ENCODE peak calls at places on chromosome 18, in eight cellular contexts. One of them, this sample, is unnamed.

GRCh38 chr18:25453556-25454269 is 101.7 kb upstream of the ZNF521 start:
- DNase-seq in pancreas: no peak
- DNase-seq in A549: no peak
- DNase-seq in MM.1S: no peak
- DNase-seq in esophagus squamous epithelium: no peak
- DNase-seq in lung: no peak
- DNase-seq in fibroblast of lung: peak; percentile 62
- DNase-seq in WERI-Rb-1: no peak
- DNase-seq in this sample: no peak

GRCh38 chr18:36503477-36503876 is 206.0 kb downstream of the FHOD3 start:
- DNase-seq in pancreas: no peak
- DNase-seq in A549: no peak
- DNase-seq in MM.1S: no peak
- DNase-seq in esophagus squamous epithelium: no peak
- DNase-seq in lung: no peak
- DNase-seq in fibroblast of lung: no peak
- DNase-seq in WERI-Rb-1: no peak
- DNase-seq in this sample: no peak

GRCh38 chr18:30713299-30713698 is 329.2 kb downstream of the DSC3 start:
- DNase-seq in pancreas: no peak
- DNase-seq in A549: no peak
- DNase-seq in MM.1S: no peak
- DNase-seq in esophagus squamous epithelium: no peak
- DNase-seq in lung: no peak
- DNase-seq in fibroblast of lung: no peak
- DNase-seq in WERI-Rb-1: no peak
- DNase-seq in this sample: no peak

GRCh38 chr18:4068552-4069158 is 386.5 kb downstream of the DLGAP1 start:
- DNase-seq in pancreas: no peak
- DNase-seq in A549: peak; percentile 30
- DNase-seq in MM.1S: peak; percentile 52
- DNase-seq in esophagus squamous epithelium: no peak
- DNase-seq in lung: no peak
- DNase-seq in fibroblast of lung: peak; percentile 56
- DNase-seq in WERI-Rb-1: peak; percentile 30
- DNase-seq in this sample: peak; percentile 56

GRCh38 chr18:48844271-48844670 is 106.5 kb downstream of the SMAD7 start:
- DNase-seq in pancreas: no peak
- DNase-seq in A549: no peak
- DNase-seq in MM.1S: no peak
- DNase-seq in esophagus squamous epithelium: no peak
- DNase-seq in lung: no peak
- DNase-seq in fibroblast of lung: no peak
- DNase-seq in WERI-Rb-1: no peak
- DNase-seq in this sample: no peak

GRCh38 chr18:76801567-76802505 is 20.5 kb upstream of the ZNF236 start:
- DNase-seq in pancreas: peak; percentile 29
- DNase-seq in A549: peak; percentile 70
- DNase-seq in MM.1S: peak; percentile 58
- DNase-seq in esophagus squamous epithelium: no peak
- DNase-seq in lung: peak; percentile 55
- DNase-seq in fibroblast of lung: peak; percentile 40
- DNase-seq in WERI-Rb-1: peak; percentile 73
- DNase-seq in this sample: peak; percentile 27

GRCh38 chr18:2889761-2890192 is 43.0 kb downstream of the EMILIN2 start:
- DNase-seq in pancreas: no peak
- DNase-seq in A549: no peak
- DNase-seq in MM.1S: no peak
- DNase-seq in esophagus squamous epithelium: no peak
- DNase-seq in lung: no peak
- DNase-seq in fibroblast of lung: no peak
- DNase-seq in WERI-Rb-1: no peak
- DNase-seq in this sample: no peak

GRCh38 chr18:45687617-45688016 is 36.4 kb upstream of the SLC14A1 start:
- DNase-seq in pancreas: no peak
- DNase-seq in A549: no peak
- DNase-seq in MM.1S: peak; percentile 43
- DNase-seq in esophagus squamous epithelium: no peak
- DNase-seq in lung: no peak
- DNase-seq in fibroblast of lung: no peak
- DNase-seq in WERI-Rb-1: no peak
- DNase-seq in this sample: no peak

GRCh38 chr18:76363451-76364120 is 131.5 kb downstream of the ZNF516 start:
- DNase-seq in pancreas: no peak
- DNase-seq in A549: no peak
- DNase-seq in MM.1S: no peak
- DNase-seq in esophagus squamous epithelium: no peak
- DNase-seq in lung: no peak
- DNase-seq in fibroblast of lung: peak; percentile 55
- DNase-seq in WERI-Rb-1: no peak
- DNase-seq in this sample: no peak

GRCh38 chr18:59851784-59852399 is 47.9 kb upstream of the PMAIP1 start:
- DNase-seq in pancreas: no peak
- DNase-seq in A549: no peak
- DNase-seq in MM.1S: no peak
- DNase-seq in esophagus squamous epithelium: no peak
- DNase-seq in lung: no peak
- DNase-seq in fibroblast of lung: no peak
- DNase-seq in WERI-Rb-1: no peak
- DNase-seq in this sample: no peak

GRCh38 chr18:25350561-25351201 is 1.3 kb downstream of the ZNF521 start:
- DNase-seq in pancreas: no peak
- DNase-seq in A549: no peak
- DNase-seq in MM.1S: peak; percentile 84
- DNase-seq in esophagus squamous epithelium: no peak
- DNase-seq in lung: no peak
- DNase-seq in fibroblast of lung: peak; percentile 61
- DNase-seq in WERI-Rb-1: peak; percentile 9
- DNase-seq in this sample: no peak

GRCh38 chr18:25329783-25330182 is 22.2 kb downstream of the ZNF521 start:
- DNase-seq in pancreas: no peak
- DNase-seq in A549: no peak
- DNase-seq in MM.1S: no peak
- DNase-seq in esophagus squamous epithelium: no peak
- DNase-seq in lung: no peak
- DNase-seq in fibroblast of lung: no peak
- DNase-seq in WERI-Rb-1: no peak
- DNase-seq in this sample: no peak

GRCh38 chr18:60675801-60676200 is 303.2 kb upstream of the MC4R start:
- DNase-seq in pancreas: peak; percentile 41
- DNase-seq in A549: no peak
- DNase-seq in MM.1S: no peak
- DNase-seq in esophagus squamous epithelium: no peak
- DNase-seq in lung: no peak
- DNase-seq in fibroblast of lung: no peak
- DNase-seq in WERI-Rb-1: no peak
- DNase-seq in this sample: no peak

GRCh38 chr18:79853993-79854364 is 56.2 kb downstream of the KCNG2 start:
- DNase-seq in pancreas: no peak
- DNase-seq in A549: no peak
- DNase-seq in MM.1S: no peak
- DNase-seq in esophagus squamous epithelium: no peak
- DNase-seq in lung: no peak
- DNase-seq in fibroblast of lung: no peak
- DNase-seq in WERI-Rb-1: peak; percentile 9
- DNase-seq in this sample: peak; percentile 26

GRCh38 chr18:27712066-27712465 is 464.9 kb downstream of the CDH2 start:
- DNase-seq in pancreas: no peak
- DNase-seq in A549: no peak
- DNase-seq in MM.1S: no peak
- DNase-seq in esophagus squamous epithelium: no peak
- DNase-seq in lung: no peak
- DNase-seq in fibroblast of lung: no peak
- DNase-seq in WERI-Rb-1: peak; percentile 33
- DNase-seq in this sample: no peak

GRCh38 chr18:63963610-63964256 is 6.1 kb upstream of the SERPINB8 start:
- DNase-seq in pancreas: peak; percentile 55
- DNase-seq in A549: no peak
- DNase-seq in MM.1S: peak; percentile 71
- DNase-seq in esophagus squamous epithelium: no peak
- DNase-seq in lung: peak; percentile 51
- DNase-seq in fibroblast of lung: peak; percentile 77
- DNase-seq in WERI-Rb-1: peak; percentile 73
- DNase-seq in this sample: peak; percentile 7

GRCh38 chr18:40058811-40059570 is 1896.0 kb upstream of the PIK3C3 start:
- DNase-seq in pancreas: no peak
- DNase-seq in A549: no peak
- DNase-seq in MM.1S: no peak
- DNase-seq in esophagus squamous epithelium: no peak
- DNase-seq in lung: no peak
- DNase-seq in fibroblast of lung: no peak
- DNase-seq in WERI-Rb-1: no peak
- DNase-seq in this sample: no peak

GRCh38 chr18:74281011-74281638 is 10.6 kb downstream of the CYB5A start:
- DNase-seq in pancreas: no peak
- DNase-seq in A549: no peak
- DNase-seq in MM.1S: no peak
- DNase-seq in esophagus squamous epithelium: no peak
- DNase-seq in lung: no peak
- DNase-seq in fibroblast of lung: no peak
- DNase-seq in WERI-Rb-1: peak; percentile 37
- DNase-seq in this sample: no peak

GRCh38 chr18:8478166-8478967 is 130.9 kb upstream of the RAB12 start:
- DNase-seq in pancreas: peak; percentile 22
- DNase-seq in A549: peak; percentile 67
- DNase-seq in MM.1S: peak; percentile 58
- DNase-seq in esophagus squamous epithelium: no peak
- DNase-seq in lung: peak; percentile 65
- DNase-seq in fibroblast of lung: peak; percentile 42
- DNase-seq in WERI-Rb-1: peak; percentile 81
- DNase-seq in this sample: peak; percentile 66

GRCh38 chr18:8477615-8478014 is 131.6 kb upstream of the RAB12 start:
- DNase-seq in pancreas: no peak
- DNase-seq in A549: no peak
- DNase-seq in MM.1S: no peak
- DNase-seq in esophagus squamous epithelium: no peak
- DNase-seq in lung: no peak
- DNase-seq in fibroblast of lung: no peak
- DNase-seq in WERI-Rb-1: no peak
- DNase-seq in this sample: no peak

GRCh38 chr18:8478968-8479370 is 130.3 kb upstream of the RAB12 start:
- DNase-seq in pancreas: no peak
- DNase-seq in A549: no peak
- DNase-seq in MM.1S: no peak
- DNase-seq in esophagus squamous epithelium: no peak
- DNase-seq in lung: no peak
- DNase-seq in fibroblast of lung: no peak
- DNase-seq in WERI-Rb-1: no peak
- DNase-seq in this sample: no peak

GRCh38 chr18:8479826-8480225 is 129.4 kb upstream of the RAB12 start:
- DNase-seq in pancreas: no peak
- DNase-seq in A549: no peak
- DNase-seq in MM.1S: no peak
- DNase-seq in esophagus squamous epithelium: no peak
- DNase-seq in lung: no peak
- DNase-seq in fibroblast of lung: no peak
- DNase-seq in WERI-Rb-1: no peak
- DNase-seq in this sample: no peak

GRCh38 chr18:8480506-8481328 is 128.5 kb upstream of the RAB12 start:
- DNase-seq in pancreas: no peak
- DNase-seq in A549: peak; percentile 36
- DNase-seq in MM.1S: peak; percentile 7
- DNase-seq in esophagus squamous epithelium: no peak
- DNase-seq in lung: no peak
- DNase-seq in fibroblast of lung: peak; percentile 68
- DNase-seq in WERI-Rb-1: peak; percentile 64
- DNase-seq in this sample: peak; percentile 54
- H3K27ac ChIP-seq in pancreas: no peak overlapping the region
- H3K27ac ChIP-seq in A549: peak overlapping the region; percentile 41
- H3K27ac ChIP-seq in MM.1S: no peak overlapping the region
- H3K27ac ChIP-seq in esophagus squamous epithelium: no peak overlapping the region
- H3K27ac ChIP-seq in lung: no peak overlapping the region
- H3K27ac ChIP-seq in fibroblast of lung: no peak overlapping the region
- H3K27ac ChIP-seq in WERI-Rb-1: no peak overlapping the region
- H3K27ac ChIP-seq in this sample: no peak overlapping the region

GRCh38 chr18:41922171-41922570 is 32.9 kb upstream of the PIK3C3 start:
- DNase-seq in pancreas: no peak
- DNase-seq in A549: no peak
- DNase-seq in MM.1S: no peak
- DNase-seq in esophagus squamous epithelium: no peak
- DNase-seq in lung: no peak
- DNase-seq in fibroblast of lung: no peak
- DNase-seq in WERI-Rb-1: no peak
- DNase-seq in this sample: no peak
- TF ChIP-seq CTCF in pancreas: no peak
- TF ChIP-seq CTCF in A549: no peak
- TF ChIP-seq CTCF in MM.1S: no peak
- TF ChIP-seq CTCF in esophagus squamous epithelium: no peak
- TF ChIP-seq CTCF in lung: no peak
- TF ChIP-seq CTCF in fibroblast of lung: no peak
- TF ChIP-seq CTCF in WERI-Rb-1: no peak
- TF ChIP-seq CTCF in this sample: no peak

DNA sequence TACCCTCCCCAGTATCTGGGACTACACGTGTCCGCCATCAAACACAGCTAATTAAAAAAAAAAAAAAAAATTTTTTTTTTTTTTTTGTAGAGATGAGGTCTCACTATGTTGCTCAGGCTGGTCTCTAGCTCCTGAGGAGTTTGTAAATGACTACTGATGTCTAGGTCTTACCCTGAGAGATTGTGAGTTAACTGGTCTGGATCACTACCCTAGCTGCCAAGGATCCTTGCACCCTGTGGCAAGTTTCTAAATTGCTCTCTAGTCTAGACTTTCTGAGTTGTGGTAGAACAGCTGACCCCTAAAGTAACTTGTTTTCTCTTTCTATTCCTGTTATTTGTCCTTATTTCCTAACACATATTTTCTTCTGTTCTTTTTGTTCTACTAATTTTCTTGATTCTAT is 44.5 kb downstream of the ABHD3 start:
- DNase-seq in pancreas: no peak
- DNase-seq in A549: no peak
- DNase-seq in MM.1S: no peak
- DNase-seq in esophagus squamous epithelium: no peak
- DNase-seq in lung: no peak
- DNase-seq in fibroblast of lung: no peak
- DNase-seq in WERI-Rb-1: no peak
- DNase-seq in this sample: no peak
- H3K4me3 ChIP-seq in pancreas: no peak overlapping the region
- H3K4me3 ChIP-seq in A549: no peak overlapping the region
- H3K4me3 ChIP-seq in MM.1S: no peak overlapping the region
- H3K4me3 ChIP-seq in esophagus squamous epithelium: no peak overlapping the region
- H3K4me3 ChIP-seq in lung: no peak overlapping the region
- H3K4me3 ChIP-seq in fibroblast of lung: no peak overlapping the region
- H3K4me3 ChIP-seq in WERI-Rb-1: no peak overlapping the region
- H3K4me3 ChIP-seq in this sample: no peak overlapping the region

GRCh38 chr18:22031581-22031980 is 137.8 kb upstream of the GATA6 start:
- DNase-seq in pancreas: no peak
- DNase-seq in A549: no peak
- DNase-seq in MM.1S: no peak
- DNase-seq in esophagus squamous epithelium: no peak
- DNase-seq in lung: no peak
- DNase-seq in fibroblast of lung: peak; percentile 2
- DNase-seq in WERI-Rb-1: no peak
- DNase-seq in this sample: no peak

GRCh38 chr18:22033085-22033484 is 136.3 kb upstream of the GATA6 start:
- DNase-seq in pancreas: no peak
- DNase-seq in A549: no peak
- DNase-seq in MM.1S: no peak
- DNase-seq in esophagus squamous epithelium: no peak
- DNase-seq in lung: no peak
- DNase-seq in fibroblast of lung: no peak
- DNase-seq in WERI-Rb-1: no peak
- DNase-seq in this sample: no peak

GRCh38 chr18:22032392-22032961 is 136.9 kb upstream of the GATA6 start:
- DNase-seq in pancreas: no peak
- DNase-seq in A549: peak; percentile 81
- DNase-seq in MM.1S: no peak
- DNase-seq in esophagus squamous epithelium: no peak
- DNase-seq in lung: peak; percentile 35
- DNase-seq in fibroblast of lung: peak; percentile 40
- DNase-seq in WERI-Rb-1: no peak
- DNase-seq in this sample: no peak

GRCh38 chr18:22034276-22034675 is 135.1 kb upstream of the GATA6 start:
- DNase-seq in pancreas: no peak
- DNase-seq in A549: no peak
- DNase-seq in MM.1S: no peak
- DNase-seq in esophagus squamous epithelium: no peak
- DNase-seq in lung: no peak
- DNase-seq in fibroblast of lung: peak; percentile 52
- DNase-seq in WERI-Rb-1: no peak
- DNase-seq in this sample: no peak
- H3K27ac ChIP-seq in pancreas: peak overlapping the region; percentile 27
- H3K27ac ChIP-seq in A549: no peak overlapping the region
- H3K27ac ChIP-seq in MM.1S: no peak overlapping the region
- H3K27ac ChIP-seq in esophagus squamous epithelium: no peak overlapping the region
- H3K27ac ChIP-seq in lung: no peak overlapping the region
- H3K27ac ChIP-seq in fibroblast of lung: no peak overlapping the region
- H3K27ac ChIP-seq in WERI-Rb-1: no peak overlapping the region
- H3K27ac ChIP-seq in this sample: no peak overlapping the region